ENCODE peak calls at places on chromosomes 1 and 21, in seven cellular contexts. Q is K562, R is HCT116, J is GM12878, A is SK-N-SH, N is H1, K is HepG2. V is an unnamed sample.

GRCh38 chr1:94792473-94792875 is 27.7 kb upstream of the SLC44A3 start:
- DNase-seq in Q (no peak), R (no peak), J (peak; percentile 45), A (no peak), N (no peak), K (no peak), V (no peak)

GRCh38 chr1:6123083-6123482 is 57.0 kb downstream of the CHD5 start:
- DNase-seq in Q (no peak), R (no peak), J (no peak), A (no peak), N (no peak), K (no peak), V (no peak)

GRCh38 chr1:230366504-230366915 is 59.6 kb downstream of the PGBD5 start:
- DNase-seq in Q (no peak), R (no peak), J (no peak), A (no peak), N (no peak), K (no peak), V (no peak)

GRCh38 chr1:43302226-43302625 is 1.4 kb downstream of the TIE1 start:
- DNase-seq in Q (no peak), R (no peak), J (no peak), A (no peak), N (no peak), K (no peak), V (no peak)

GRCh38 chr1:218514694-218515093 is 169.6 kb downstream of the TGFB2 start:
- DNase-seq in Q (no peak), R (no peak), J (no peak), A (no peak), N (no peak), K (no peak), V (no peak)

GRCh38 chr1:83857108-83857507 is 141.8 kb downstream of the TTLL7 start:
- DNase-seq in Q (no peak), R (no peak), J (no peak), A (peak; percentile 61), N (no peak), K (no peak), V (peak; percentile 6)

GRCh38 chr1:162629077-162629637 is 3.1 kb upstream of the DDR2 start:
- DNase-seq in Q (no peak), R (no peak), J (no peak), A (no peak), N (no peak), K (no peak), V (no peak)

GRCh38 chr1:3070654-3071506 is 1.9 kb downstream of the PRDM16 start:
- DNase-seq in Q (no peak), R (no peak), J (no peak), A (no peak), N (peak; percentile 73), K (no peak), V (no peak)

GRCh38 chr1:48916121-48917069 is 139.7 kb upstream of the BEND5 start:
- DNase-seq in Q (peak; percentile 12), R (peak; percentile 8), J (no peak), A (peak; percentile 63), N (peak; percentile 54), K (peak; percentile 29), V (peak; percentile 30)

GRCh38 chr1:208242829-208243521 is 1.2 kb downstream of the PLXNA2 start:
- DNase-seq in Q (peak; percentile 55), R (no peak), J (no peak), A (peak; percentile 75), N (peak; percentile 56), K (no peak), V (peak; percentile 60)

GRCh38 chr1:234150892-234151291 is 222.4 kb upstream of the COA6 start:
- DNase-seq in Q (no peak), R (no peak), J (no peak), A (no peak), N (no peak), K (no peak), V (no peak)

GRCh38 chr1:241849345-241849695 is 1.3 kb downstream of the EXO1 start:
- DNase-seq in Q (no peak), R (no peak), J (no peak), A (peak; percentile 30), N (no peak), K (no peak), V (no peak)

GRCh38 chr1:203186446-203187305 is at the start of gene CHI3L1:
- DNase-seq in Q (no peak), R (no peak), J (no peak), A (no peak), N (no peak), K (no peak), V (peak; percentile 29)

GRCh38 chr1:98102369-98103030 is 181.7 kb upstream of the DPYD start:
- DNase-seq in Q (no peak), R (no peak), J (no peak), A (no peak), N (no peak), K (no peak), V (no peak)

GRCh38 chr1:100130552-100131077 is 2.1 kb downstream of the SASS6 start:
- DNase-seq in Q (peak; percentile 63), R (no peak), J (no peak), A (no peak), N (no peak), K (peak; percentile 76), V (no peak)

GRCh38 chr1:109975718-109976117 is 8.8 kb upstream of the AHCYL1 start:
- DNase-seq in Q (no peak), R (no peak), J (no peak), A (no peak), N (no peak), K (peak; percentile 18), V (no peak)

GRCh38 chr21:30227128-30227527 is 11.2 kb upstream of the CLDN8 start:
- DNase-seq in Q (no peak), R (no peak), J (no peak), A (no peak), N (no peak), K (no peak), V (no peak)

GRCh38 chr21:40243676-40244075 is 376.4 kb downstream of the PCP4 start:
- DNase-seq in Q (no peak), R (no peak), J (no peak), A (no peak), N (no peak), K (no peak), V (no peak)

GRCh38 chr1:192702212-192702993 is 66.5 kb downstream of the RGS13 start:
- DNase-seq in Q (no peak), R (peak; percentile 27), J (no peak), A (no peak), N (no peak), K (peak; percentile 87), V (no peak)

GRCh38 chr1:81073580-81073979 is 727.2 kb upstream of the ADGRL2 start:
- DNase-seq in Q (no peak), R (no peak), J (no peak), A (no peak), N (no peak), K (no peak), V (no peak)

GRCh38 chr1:218377143-218377660 is 32.1 kb downstream of the TGFB2 start:
- DNase-seq in Q (peak; percentile 20), R (peak; percentile 76), J (no peak), A (no peak), N (no peak), K (peak; percentile 77), V (peak; percentile 69)

GRCh38 chr1:204062106-204062505 is 10.8 kb upstream of the SOX13 start:
- DNase-seq in Q (no peak), R (no peak), J (no peak), A (no peak), N (no peak), K (no peak), V (no peak)

GRCh38 chr1:58852731-58853485 is 69.1 kb upstream of the JUN start:
- DNase-seq in Q (no peak), R (no peak), J (no peak), A (no peak), N (no peak), K (no peak), V (no peak)
- TF ChIP-seq JUND in Q (no peak), R (no peak), J (no peak), A (no peak), N (no peak), K (no peak), V (no peak)

GRCh38 chr21:42460391-42461184 is 35.4 kb downstream of the RSPH1 start:
- DNase-seq in Q (no peak), R (no peak), J (peak; percentile 83), A (peak; percentile 51), N (no peak), K (no peak), V (no peak)

GRCh38 chr21:42461185-42461520 is 34.9 kb downstream of the RSPH1 start:
- DNase-seq in Q (no peak), R (no peak), J (no peak), A (no peak), N (no peak), K (no peak), V (no peak)

GRCh38 chr21:42459583-42460215 is 36.3 kb downstream of the RSPH1 start:
- DNase-seq in Q (no peak), R (no peak), J (no peak), A (no peak), N (no peak), K (no peak), V (no peak)

GRCh38 chr21:42463861-42464515 is 32.0 kb downstream of the RSPH1 start:
- DNase-seq in Q (peak; percentile 75), R (peak; percentile 92), J (no peak), A (no peak), N (peak; percentile 84), K (peak; percentile 10), V (peak; percentile 97)

DNA sequence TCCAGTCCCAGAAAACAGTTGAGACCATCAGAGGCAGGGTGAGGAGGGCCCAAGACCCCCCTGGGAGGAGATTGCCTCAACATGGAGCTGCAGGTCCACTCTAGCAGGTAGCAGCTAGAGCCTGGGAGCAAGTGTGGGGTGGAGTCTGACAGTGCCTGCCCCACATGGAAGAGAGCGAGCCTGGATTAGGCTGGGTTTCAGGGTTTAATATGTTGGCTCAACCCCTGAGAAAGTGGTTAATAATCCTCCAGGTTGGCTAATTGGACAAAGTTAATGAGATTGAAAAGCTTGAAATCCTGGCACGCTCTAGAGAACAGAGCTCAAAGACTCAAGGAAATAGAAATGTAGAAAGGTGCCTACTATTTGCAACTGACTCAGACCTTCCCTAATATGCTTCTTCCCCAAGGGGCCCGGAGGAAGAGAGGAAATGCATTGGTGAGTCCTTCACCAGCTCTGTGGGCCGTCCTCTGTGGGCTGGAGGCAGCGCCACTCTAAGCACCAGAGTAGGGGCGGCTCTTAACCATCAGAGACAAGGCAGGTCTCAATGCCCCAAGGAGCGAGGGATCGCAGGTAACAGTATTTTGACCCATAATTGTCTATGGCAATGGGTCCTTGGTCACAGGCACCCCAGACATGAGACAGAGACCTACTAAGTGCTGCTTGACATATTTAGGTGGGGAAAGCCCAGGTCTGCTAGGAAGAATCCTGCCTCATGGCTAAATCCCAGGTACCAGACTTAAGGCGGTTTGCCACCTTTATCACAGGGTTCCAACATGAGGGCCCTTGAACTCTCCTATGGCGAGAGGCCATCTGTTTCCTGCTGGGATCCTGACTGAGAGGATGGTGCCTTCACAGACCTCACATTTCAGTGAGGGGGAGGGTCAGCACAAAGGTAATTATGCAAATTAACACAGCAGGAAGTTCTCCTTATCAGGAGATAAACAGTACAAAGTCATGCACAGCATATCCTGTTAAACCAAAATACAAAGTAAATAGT is 33.8 kb downstream of the RSPH1 start:
- DNase-seq in Q (peak; percentile 20), R (no peak), J (no peak), A (no peak), N (no peak), K (no peak), V (no peak)
- TF ChIP-seq JUND in Q (no peak), R (no peak), J (no peak), A (no peak), N (no peak), K (no peak), V (no peak)

GRCh38 chr1:113975211-113975895 is 3.9 kb upstream of the OLFML3 start:
- DNase-seq in Q (no peak), R (no peak), J (no peak), A (no peak), N (no peak), K (no peak), V (no peak)
- TF ChIP-seq JUND in Q (no peak), R (no peak), J (no peak), A (no peak), N (no peak), K (no peak), V (no peak)

GRCh38 chr1:41613646-41614592 is 129.4 kb upstream of the EDN2 start:
- DNase-seq in Q (no peak), R (no peak), J (no peak), A (peak; percentile 80), N (peak; percentile 6), K (no peak), V (no peak)
- TF ChIP-seq JUND in Q (no peak), R (no peak), J (no peak), A (peak; percentile 85), N (no peak), K (no peak), V (no peak)

V was measured in T47D.